ENCODE peak calls at places on chromosome 13, in five cellular contexts. K, B, Q, P and E are unnamed samples.

GRCh38 chr13:71730267-71730666 is 136.7 kb downstream of the DACH1 start:
- DNase-seq in K (no peak), B (no peak), Q (no peak), P (no peak), E (no peak)

GRCh38 chr13:24671367-24672117 is 8.7 kb upstream of the ATP12A start:
- DNase-seq in K (peak), B (no peak), Q (no peak), P (peak), E (peak)

GRCh38 chr13:45826741-45827140 is 24.8 kb downstream of the SIAH3 start:
- DNase-seq in K (no peak), B (no peak), Q (no peak), P (no peak), E (no peak)

GRCh38 chr13:113404366-113404722 is 40.4 kb upstream of the GRTP1 start:
- DNase-seq in K (no peak), B (no peak), Q (no peak), P (no peak), E (no peak)

GRCh38 chr13:98315466-98315865 is 138.4 kb upstream of the RNF113B start:
- DNase-seq in K (peak), B (no peak), Q (no peak), P (no peak), E (peak)

GRCh38 chr13:26628706-26629105 is 71.2 kb downstream of the WASF3 start:
- DNase-seq in K (peak), B (no peak), Q (no peak), P (peak), E (peak)

GRCh38 chr13:112635323-112635722 is 47.4 kb upstream of the TUBGCP3 start:
- DNase-seq in K (no peak), B (no peak), Q (no peak), P (no peak), E (no peak)

GRCh38 chr13:114339779-114340534 is 25.7 kb downstream of the CHAMP1 start:
- DNase-seq in K (peak), B (no peak), Q (no peak), P (peak), E (peak)

GRCh38 chr13:77040076-77040475 is 13.1 kb upstream of the FBXL3 start:
- DNase-seq in K (no peak), B (no peak), Q (no peak), P (no peak), E (no peak)

GRCh38 chr13:27523345-27524073 is 73.1 kb upstream of the MTIF3 start:
- DNase-seq in K (no peak), B (no peak), Q (no peak), P (peak), E (no peak)

GRCh38 chr13:40132249-40132648 is 476.8 kb downstream of the COG6 start:
- DNase-seq in K (no peak), B (no peak), Q (no peak), P (no peak), E (no peak)

GRCh38 chr13:69306766-69307165 is 800.9 kb upstream of the ATXN8OS start:
- DNase-seq in K (no peak), B (no peak), Q (no peak), P (no peak), E (no peak)

GRCh38 chr13:54184576-54184975 is 1156.0 kb downstream of the OLFM4 start:
- DNase-seq in K (no peak), B (no peak), Q (no peak), P (no peak), E (no peak)

GRCh38 chr13:29676941-29677452 is 81.5 kb upstream of the SLC7A1 start:
- DNase-seq in K (no peak), B (no peak), Q (no peak), P (no peak), E (no peak)

GRCh38 chr13:44342741-44343140 is 30.9 kb upstream of the SERP2 start:
- DNase-seq in K (no peak), B (no peak), Q (no peak), P (no peak), E (no peak)

GRCh38 chr13:106274551-106275208 is 260.8 kb downstream of the EFNB2 start:
- DNase-seq in K (no peak), B (no peak), Q (no peak), P (no peak), E (no peak)

GRCh38 chr13:77184455-77184854 is 142.4 kb downstream of the MYCBP2 start:
- DNase-seq in K (peak), B (no peak), Q (no peak), P (no peak), E (no peak)

GRCh38 chr13:50708461-50708860 is 135.0 kb downstream of the DLEU7 start:
- DNase-seq in K (peak), B (no peak), Q (no peak), P (no peak), E (peak)

GRCh38 chr13:30569901-30570576 is 47.7 kb upstream of the USPL1 start:
- DNase-seq in K (peak), B (no peak), Q (no peak), P (peak), E (peak)

GRCh38 chr13:100130092-100130491 is 41.2 kb downstream of the PCCA start:
- DNase-seq in K (no peak), B (no peak), Q (no peak), P (peak), E (no peak)

GRCh38 chr13:99176309-99177276 is 24.1 kb upstream of the UBAC2 start:
- DNase-seq in K (peak), B (peak), Q (peak), P (peak), E (peak)

GRCh38 chr13:97445504-97446187 is 11.7 kb downstream of the RAP2A start:
- DNase-seq in K (no peak), B (no peak), Q (no peak), P (no peak), E (no peak)

GRCh38 chr13:95251641-95252040 is 49.6 kb downstream of the ABCC4 start:
- DNase-seq in K (no peak), B (no peak), Q (no peak), P (no peak), E (no peak)

GRCh38 chr13:98155475-98156111 is 12.7 kb downstream of the FARP1 start:
- DNase-seq in K (peak), B (no peak), Q (no peak), P (peak), E (peak)

GRCh38 chr13:29956771-29957170 is 106.4 kb upstream of the UBL3 start:
- DNase-seq in K (no peak), B (no peak), Q (no peak), P (no peak), E (no peak)

GRCh38 chr13:111886217-111886945 is 180.6 kb upstream of the SOX1 start:
- DNase-seq in K (no peak), B (no peak), Q (no peak), P (no peak), E (no peak)

GRCh38 chr13:22812793-22813192 is 368.0 kb upstream of the SGCG start:
- DNase-seq in K (peak), B (no peak), Q (no peak), P (no peak), E (no peak)

GRCh38 chr13:21009036-21009435 is 52.4 kb downstream of the LATS2 start:
- DNase-seq in K (no peak), B (no peak), Q (no peak), P (no peak), E (no peak)

GRCh38 chr13:42575938-42576337 is 2.0 kb downstream of the TNFSF11 start:
- DNase-seq in K (no peak), B (no peak), Q (no peak), P (no peak), E (no peak)